ENCODE peak calls at places on chromosomes 11 and 22, in six cellular contexts. N, C, B, E, P and I are unnamed samples.

GRCh38 chr11:93740802-93741093 is 547 bp downstream of the TAF1D start:
- DNase-seq in N (peak), C (no peak), B (peak), E (no peak), P (peak), I (peak)

GRCh38 chr11:61509058-61510029 is 795 bp downstream of the LRRC10B start:
- DNase-seq in N (no peak), C (peak), B (peak), E (no peak), P (peak), I (peak)

GRCh38 chr11:122626266-122626665 is 29.3 kb upstream of the UBASH3B start:
- DNase-seq in N (no peak), C (no peak), B (no peak), E (no peak), P (no peak), I (no peak)

GRCh38 chr11:13487661-13488030 is 8.2 kb downstream of the PTH start:
- DNase-seq in N (no peak), C (no peak), B (peak), E (no peak), P (peak), I (no peak)

GRCh38 chr11:69906453-69906907 is 87.3 kb upstream of the FGF3 start:
- DNase-seq in N (no peak), C (no peak), B (no peak), E (no peak), P (no peak), I (no peak)

GRCh38 chr11:46336781-46337180 is 10.5 kb upstream of the DGKZ start:
- DNase-seq in N (no peak), C (no peak), B (peak), E (no peak), P (no peak), I (no peak)

GRCh38 chr22:19648419-19648929 is 65.8 kb upstream of the SEPTIN5 start:
- DNase-seq in N (no peak), C (no peak), B (no peak), E (no peak), P (no peak), I (no peak)

GRCh38 chr11:20671856-20672546 is 2.6 kb downstream of the NELL1 start:
- DNase-seq in N (peak), C (no peak), B (peak), E (no peak), P (no peak), I (peak)

GRCh38 chr11:13386567-13386966 is 76.5 kb downstream of the BTBD10 start:
- DNase-seq in N (no peak), C (no peak), B (no peak), E (no peak), P (no peak), I (no peak)

GRCh38 chr11:69312418-69313399 is 18.8 kb downstream of the MYEOV start:
- DNase-seq in N (no peak), C (no peak), B (peak), E (no peak), P (no peak), I (no peak)

GRCh38 chr22:17192186-17192585 is 27.0 kb downstream of the ADA2 start:
- DNase-seq in N (no peak), C (no peak), B (no peak), E (no peak), P (no peak), I (no peak)

GRCh38 chr11:118148877-118149276 is 3.7 kb downstream of the SCN4B start:
- DNase-seq in N (no peak), C (no peak), B (no peak), E (no peak), P (no peak), I (no peak)

GRCh38 chr11:69434341-69434960 is 47.0 kb upstream of the LINC01488 start:
- DNase-seq in N (no peak), C (no peak), B (no peak), E (no peak), P (no peak), I (no peak)

GRCh38 chr22:29820941-29821789 is 16.9 kb downstream of the ASCC2 start:
- DNase-seq in N (peak), C (no peak), B (peak), E (no peak), P (peak), I (no peak)